ENCODE peak calls at places on chromosomes 7 and 10, in four cellular contexts. A is A549, W is skeletal muscle cell, K is heart right ventricle. J is an unnamed sample.

GRCh38 chr10:13489035-13489434 is 39.8 kb downstream of the BEND7 start:
- DNase-seq in A (no peak), W (no peak), K (no peak), J (no peak)

GRCh38 chr10:90930971-90931841 is 10.3 kb upstream of the ANKRD1 start:
- DNase-seq in A (peak; percentile 54), W (peak; percentile 84), K (peak; percentile 55), J (peak; percentile 84)

GRCh38 chr7:100088621-100089457 is at the start of gene COPS6:
- DNase-seq in A (peak; percentile 69), W (no peak), K (peak; percentile 89), J (peak; percentile 90)

GRCh38 chr10:128209862-128210214 is 83.6 kb upstream of the MKI67 start:
- DNase-seq in W (no peak), K (no peak), A (no peak), J (no peak)

GRCh38 chr7:25316366-25316765 is 88.1 kb upstream of the NPVF start:
- DNase-seq in K (no peak), A (no peak), W (no peak), J (no peak)

GRCh38 chr7:108455833-108456677 is at the start of gene NRCAM:
- DNase-seq in K (peak; percentile 11), W (no peak), A (peak; percentile 92), J (no peak)

GRCh38 chr7:159065151-159065550 is 79.5 kb downstream of the VIPR2 start:
- DNase-seq in W (no peak), A (no peak), K (peak; percentile 70), J (no peak)

GRCh38 chr10:68296833-68297232 is 35.0 kb upstream of the HNRNPH3 start:
- DNase-seq in A (no peak), W (no peak), K (no peak), J (no peak)

GRCh38 chr7:3605222-3605621 is 304.2 kb downstream of the SDK1 start:
- DNase-seq in W (no peak), A (no peak), K (no peak), J (no peak)

GRCh38 chr10:3774018-3774813 is 10.8 kb downstream of the KLF6 start:
- DNase-seq in A (no peak), W (no peak), K (no peak), J (no peak)

GRCh38 chr10:31315453-31315852 is 3.6 kb upstream of the ZEB1 start:
- DNase-seq in A (no peak), W (peak; percentile 56), K (no peak), J (no peak)

GRCh38 chr7:7719235-7719634 is 828 bp upstream of the RPA3 start:
- DNase-seq in A (no peak), K (no peak), W (peak; percentile 96), J (no peak)

GRCh38 chr7:140304071-140304799 is 94.1 kb downstream of the SLC37A3 start:
- DNase-seq in W (no peak), A (no peak), K (no peak), J (no peak)

GRCh38 chr7:7686806-7687205 is 31.6 kb downstream of the RPA3 start:
- DNase-seq in W (no peak), A (no peak), K (no peak), J (no peak)

GRCh38 chr10:23155166-23155565 is 36.9 kb upstream of the PTF1A start:
- DNase-seq in A (no peak), W (no peak), K (no peak), J (no peak)

GRCh38 chr10:96374639-96374984 is 15.8 kb upstream of the OPALIN start:
- DNase-seq in W (no peak), K (no peak), A (no peak), J (no peak)
- H3K4me3 ChIP-seq in W (peak overlapping the region; percentile 46), K (no peak overlapping the region), A (peak overlapping the region; percentile 42), J (peak overlapping the region; percentile 50)

DNA sequence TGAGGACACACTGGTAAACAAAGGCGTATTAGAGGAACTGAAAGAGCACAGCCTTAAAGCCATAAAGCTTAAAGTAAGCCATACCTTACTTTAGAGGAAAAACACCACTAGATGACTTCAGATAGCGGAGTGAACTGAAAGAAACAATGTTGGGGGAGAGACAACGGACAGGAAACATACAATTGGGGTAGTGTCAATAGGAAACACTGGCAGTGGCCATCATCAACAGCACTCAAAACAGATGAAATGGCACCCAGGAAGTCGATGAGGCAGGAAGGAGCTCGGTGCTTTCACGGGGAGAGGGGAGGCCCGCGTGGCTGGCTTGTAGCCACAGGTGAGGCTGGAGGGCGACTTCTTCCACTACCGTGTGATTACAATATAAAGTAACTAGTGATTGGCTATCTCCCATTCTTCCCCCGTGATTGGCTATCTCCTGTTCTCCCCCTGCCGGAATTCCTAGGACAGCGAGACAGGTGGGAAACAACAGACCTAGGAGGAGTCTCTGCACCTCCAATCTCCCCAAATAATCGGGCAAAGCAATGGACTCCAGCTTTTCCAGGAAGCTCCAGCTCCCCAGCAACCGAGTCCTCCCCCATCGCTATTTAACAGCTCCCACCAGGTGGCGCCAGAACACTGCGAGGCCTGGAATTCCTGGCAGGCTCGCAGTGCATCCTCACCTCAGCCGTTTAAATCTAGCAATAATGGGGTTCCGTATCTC is 2.4 kb upstream of the TAS2R38 start:
- DNase-seq in K (peak; percentile 67), W (no peak), A (peak; percentile 79), J (peak; percentile 49)
- H3K4me3 ChIP-seq in K (no peak overlapping the region), W (peak overlapping the region; percentile 24), A (peak overlapping the region; percentile 43), J (no peak overlapping the region)

GRCh38 chr7:27116019-27116411 is 13.5 kb upstream of the HOXA2 start:
- DNase-seq in W (no peak), K (no peak), A (no peak), J (no peak)
- H3K4me3 ChIP-seq in W (no peak overlapping the region), K (no peak overlapping the region), A (peak overlapping the region; percentile 44), J (no peak overlapping the region)

DNA sequence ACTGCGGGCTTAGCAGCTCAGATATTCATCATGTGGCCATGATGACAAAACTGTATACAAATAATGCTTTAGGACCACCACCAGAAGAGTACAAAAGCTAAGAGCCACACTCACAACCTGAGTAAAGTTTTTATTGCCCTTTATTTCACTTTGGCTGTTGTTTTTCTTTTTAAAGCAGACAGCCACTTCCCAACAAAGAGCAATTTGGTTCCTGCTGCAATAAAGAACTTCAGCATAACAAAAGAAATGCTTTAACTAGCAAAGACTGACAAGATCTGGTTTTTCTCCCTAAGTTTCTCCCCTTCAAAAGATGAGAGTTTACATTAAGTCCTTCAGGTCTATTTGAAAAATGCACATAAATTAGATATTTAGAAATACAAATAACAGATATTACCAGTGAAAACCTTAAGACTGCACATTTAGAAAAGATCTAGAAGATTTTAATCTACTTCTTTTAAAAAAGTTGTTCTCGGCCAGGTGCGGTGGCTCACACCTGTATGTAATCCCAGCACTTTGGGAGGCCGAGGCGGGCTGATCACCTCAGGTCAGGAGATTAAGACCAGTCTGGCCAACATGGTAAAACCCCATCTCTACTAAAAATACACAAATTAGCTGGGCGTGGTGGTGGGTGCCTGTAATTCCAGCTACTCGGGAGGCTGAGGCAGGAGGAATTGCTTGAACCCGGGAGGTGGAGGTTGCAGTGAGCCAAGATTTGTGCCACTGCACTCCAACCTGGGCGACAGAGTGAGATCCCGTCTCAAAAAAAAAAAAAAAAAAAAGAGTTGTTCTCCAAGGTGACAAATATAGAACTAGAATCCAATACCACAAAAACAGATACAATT is 59.4 kb downstream of the WAPL start:
- DNase-seq in A (no peak), K (no peak), W (no peak), J (no peak)
- H3K4me3 ChIP-seq in A (no peak overlapping the region), K (no peak overlapping the region), W (no peak overlapping the region), J (no peak overlapping the region)

DNA sequence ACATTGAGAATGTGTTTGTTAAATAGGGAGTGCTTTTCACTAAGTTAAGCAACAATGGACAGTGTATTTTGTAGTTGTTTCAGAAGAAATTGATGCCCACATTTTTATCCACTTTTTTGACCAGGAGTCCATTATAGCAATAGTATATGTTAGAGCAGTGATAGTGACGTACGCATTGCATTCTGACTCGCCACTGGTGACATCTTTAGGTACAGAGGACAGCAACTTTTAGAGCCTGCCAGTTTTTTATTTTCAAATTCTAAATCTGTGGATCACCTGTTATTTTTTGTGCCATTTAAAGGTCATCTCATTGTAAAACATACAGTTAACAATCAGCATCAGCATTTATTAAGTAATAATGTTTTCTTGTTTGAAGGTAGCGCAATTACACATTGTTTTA is 1.4 kb downstream of the UBE2D1 start:
- DNase-seq in A (no peak), W (no peak), K (no peak), J (no peak)
- H3K4me3 ChIP-seq in A (peak overlapping the region; percentile 99), W (no peak overlapping the region), K (peak overlapping the region; percentile 4), J (peak overlapping the region; percentile 99)

GRCh38 chr7:44724276-44724675 is 24.4 kb upstream of the ZMIZ2 start:
- DNase-seq in W (no peak), K (no peak), A (no peak), J (no peak)

GRCh38 chr7:44729949-44730590 is 18.6 kb upstream of the ZMIZ2 start:
- DNase-seq in W (no peak), K (no peak), A (no peak), J (no peak)

GRCh38 chr7:44727346-44728262 is 21.0 kb upstream of the ZMIZ2 start:
- DNase-seq in K (no peak), W (peak; percentile 73), A (no peak), J (no peak)
- H3K4me3 ChIP-seq in K (no peak overlapping the region), W (no peak overlapping the region), A (no peak overlapping the region), J (no peak overlapping the region)

GRCh38 chr7:27605689-27606269 is 56.9 kb downstream of the HIBADH start:
- DNase-seq in K (no peak), A (peak; percentile 22), W (no peak), J (no peak)
- H3K4me3 ChIP-seq in K (no peak overlapping the region), A (peak overlapping the region; percentile 44), W (no peak overlapping the region), J (no peak overlapping the region)

GRCh38 chr10:59284111-59284975 is 78.0 kb downstream of the FAM13C start:
- DNase-seq in A (no peak), K (no peak), W (no peak), J (no peak)

GRCh38 chr10:59283456-59284082 is 78.8 kb downstream of the FAM13C start:
- DNase-seq in A (no peak), K (no peak), W (peak; percentile 32), J (no peak)

GRCh38 chr10:59279476-59279875 is 82.9 kb downstream of the FAM13C start:
- DNase-seq in A (no peak), K (no peak), W (no peak), J (no peak)

GRCh38 chr10:59279991-59280390 is 82.4 kb downstream of the FAM13C start:
- DNase-seq in A (no peak), W (no peak), K (no peak), J (no peak)

GRCh38 chr10:59281861-59282260 is 80.5 kb downstream of the FAM13C start:
- DNase-seq in A (no peak), K (no peak), W (no peak), J (no peak)
- H3K4me3 ChIP-seq in A (no peak overlapping the region), K (no peak overlapping the region), W (no peak overlapping the region), J (no peak overlapping the region)